ENCODE peak calls at places on chromosome X, in seven cellular contexts. W is neural progenitor cell, N is glutamatergic neuron, B is dermis blood vessel endothelial cell, L is ACHN, A is cardiac muscle cell, P is cardiac fibroblast. O is an unnamed sample.

GRCh38 chrX:431492-432132 is 44.9 kb upstream of the PPP2R3B start:
- DNase-seq in W (no peak), N (no peak), B (no peak), L (no peak), A (no peak), P (no peak), O (no peak)

GRCh38 chrX:24002792-24003191 is 24.2 kb downstream of the KLHL15 start:
- DNase-seq in W (no peak), N (no peak), B (peak), L (no peak), A (no peak), P (no peak), O (no peak)

GRCh38 chrX:50471390-50471789 is 765 bp upstream of the DGKK start:
- DNase-seq in W (peak), N (peak), B (no peak), L (no peak), A (peak), P (no peak), O (no peak)

GRCh38 chrX:9519546-9520210 is 54.8 kb downstream of the TBL1X start:
- DNase-seq in W (no peak), N (no peak), B (no peak), L (no peak), A (peak), P (no peak), O (no peak)

GRCh38 chrX:79413009-79413408 is 45.9 kb upstream of the ITM2A start:
- DNase-seq in W (peak), N (no peak), B (peak), L (peak), A (peak), P (peak), O (no peak)

GRCh38 chrX:120790118-120790517 is 85.5 kb downstream of the CT47B1 start:
- DNase-seq in W (peak), N (no peak), B (peak), L (peak), A (peak), P (peak), O (no peak)

GRCh38 chrX:12804655-12805054 is 13.4 kb downstream of the PRPS2 start:
- DNase-seq in W (no peak), N (no peak), B (peak), L (no peak), A (no peak), P (no peak), O (no peak)

GRCh38 chrX:80755174-80755573 is 54.5 kb downstream of the BRWD3 start:
- DNase-seq in W (no peak), N (no peak), B (no peak), L (no peak), A (no peak), P (no peak), O (no peak)

GRCh38 chrX:135200297-135200696 is 29.1 kb upstream of the CT55 start:
- DNase-seq in W (no peak), N (no peak), B (no peak), L (no peak), A (no peak), P (no peak), O (no peak)